ENCODE peak calls at places on chromosomes 12 and 14, in six cellular contexts. V, W, K, Z, A and O are unnamed samples.

GRCh38 chr12:113396828-113397496 is 6.7 kb downstream of the SDS start:
- DNase-seq in V (no peak), W (no peak), K (no peak), Z (no peak), A (no peak), O (no peak)

GRCh38 chr12:62910549-62911169 is 24.3 kb downstream of the PPM1H start:
- DNase-seq in V (no peak), W (no peak), K (peak), Z (no peak), A (peak), O (no peak)

GRCh38 chr14:70177092-70177491 is 11.7 kb downstream of the SLC8A3 start:
- DNase-seq in V (no peak), W (no peak), K (no peak), Z (no peak), A (no peak), O (no peak)

GRCh38 chr12:24408305-24408704 is 458.8 kb upstream of the SOX5 start:
- DNase-seq in V (no peak), W (no peak), K (no peak), Z (no peak), A (no peak), O (no peak)

GRCh38 chr12:132827763-132828703 is 636 bp downstream of the GOLGA3 start:
- DNase-seq in V (peak), W (peak), K (peak), Z (peak), A (peak), O (peak)

GRCh38 chr14:51783765-51784164 is 76.6 kb upstream of the GNG2 start:
- DNase-seq in V (no peak), W (no peak), K (no peak), Z (no peak), A (no peak), O (no peak)

GRCh38 chr12:47903927-47904646 is 707 bp downstream of the VDR start:
- DNase-seq in V (peak), W (peak), K (peak), Z (no peak), A (peak), O (no peak)

GRCh38 chr14:71626281-71626835 is 305.9 kb upstream of the RGS6 start:
- DNase-seq in V (no peak), W (no peak), K (no peak), Z (no peak), A (no peak), O (no peak)

GRCh38 chr12:13670249-13670648 is 311.2 kb downstream of the GRIN2B start:
- DNase-seq in V (no peak), W (no peak), K (no peak), Z (no peak), A (no peak), O (no peak)

GRCh38 chr12:116697305-116698130 is 40.4 kb downstream of the SPRING1 start:
- DNase-seq in V (peak), W (peak), K (peak), Z (peak), A (peak), O (no peak)

GRCh38 chr14:21917699-21918436 is 244.2 kb upstream of the OR4E1 start:
- DNase-seq in V (peak), W (peak), K (peak), Z (peak), A (peak), O (no peak)

GRCh38 chr14:70888681-70889175 is 18.5 kb upstream of the PCNX1 start:
- DNase-seq in V (no peak), W (no peak), K (no peak), Z (no peak), A (no peak), O (no peak)

GRCh38 chr12:131045705-131046460 is 92.2 kb downstream of the ADGRD1 start:
- DNase-seq in V (no peak), W (no peak), K (no peak), Z (no peak), A (no peak), O (no peak)

GRCh38 chr12:15682826-15683225 is 106.4 kb downstream of the EPS8 start:
- DNase-seq in V (peak), W (no peak), K (no peak), Z (no peak), A (no peak), O (no peak)

GRCh38 chr12:109462868-109463692 is 14.0 kb downstream of the KCTD10 start:
- DNase-seq in V (peak), W (peak), K (no peak), Z (peak), A (peak), O (peak)

GRCh38 chr14:103185051-103186027 is 62.1 kb downstream of the TNFAIP2 start:
- DNase-seq in V (peak), W (no peak), K (no peak), Z (peak), A (no peak), O (no peak)

GRCh38 chr12:70367268-70368141 is 1.4 kb downstream of the KCNMB4 start:
- DNase-seq in V (no peak), W (no peak), K (no peak), Z (no peak), A (no peak), O (no peak)

GRCh38 chr12:53098354-53098981 is 1.0 kb downstream of the IGFBP6 start:
- DNase-seq in V (peak), W (no peak), K (peak), Z (no peak), A (peak), O (peak)

GRCh38 chr12:120489018-120489417 is 6.9 kb upstream of the DYNLL1 start:
- DNase-seq in V (no peak), W (no peak), K (no peak), Z (no peak), A (no peak), O (no peak)

GRCh38 chr14:99057684-99058083 is 214.3 kb downstream of the BCL11B start:
- DNase-seq in V (no peak), W (no peak), K (no peak), Z (no peak), A (no peak), O (no peak)

GRCh38 chr12:75812341-75813018 is 219.1 kb downstream of the PHLDA1 start:
- DNase-seq in V (no peak), W (no peak), K (no peak), Z (no peak), A (no peak), O (no peak)

GRCh38 chr12:12201274-12201758 is 65.5 kb downstream of the LRP6 start:
- DNase-seq in V (no peak), W (no peak), K (peak), Z (no peak), A (no peak), O (no peak)

GRCh38 chr12:114694436-114695304 is 10.7 kb upstream of the TBX3 start:
- DNase-seq in V (no peak), W (no peak), K (no peak), Z (no peak), A (no peak), O (no peak)

GRCh38 chr12:88544991-88545684 is 35.1 kb downstream of the KITLG start:
- DNase-seq in V (no peak), W (no peak), K (no peak), Z (no peak), A (no peak), O (no peak)

GRCh38 chr12:132942611-132943010 is 13.5 kb downstream of the ZNF605 start:
- DNase-seq in V (no peak), W (no peak), K (no peak), Z (no peak), A (no peak), O (no peak)

GRCh38 chr12:75378354-75378753 is 12.5 kb upstream of the GLIPR1L2 start:
- DNase-seq in V (no peak), W (no peak), K (no peak), Z (no peak), A (no peak), O (no peak)

GRCh38 chr12:13941258-13942249 is 39.8 kb downstream of the GRIN2B start:
- DNase-seq in V (peak), W (peak), K (peak), Z (peak), A (peak), O (no peak)

GRCh38 chr12:116982721-116983502 is 72.2 kb downstream of the FBXW8 start:
- DNase-seq in V (no peak), W (no peak), K (no peak), Z (no peak), A (no peak), O (no peak)

GRCh38 chr14:61569308-61569707 is 126.0 kb upstream of the HIF1A start:
- DNase-seq in V (no peak), W (no peak), K (no peak), Z (no peak), A (no peak), O (no peak)

GRCh38 chr14:61569783-61570182 is 125.5 kb upstream of the HIF1A start:
- DNase-seq in V (no peak), W (peak), K (no peak), Z (peak), A (peak), O (no peak)

GRCh38 chr14:61566537-61567225 is 128.6 kb upstream of the HIF1A start:
- DNase-seq in V (no peak), W (no peak), K (no peak), Z (no peak), A (no peak), O (no peak)

GRCh38 chr14:61568572-61569011 is 126.7 kb upstream of the HIF1A start:
- DNase-seq in V (no peak), W (peak), K (no peak), Z (no peak), A (peak), O (no peak)

DNA sequence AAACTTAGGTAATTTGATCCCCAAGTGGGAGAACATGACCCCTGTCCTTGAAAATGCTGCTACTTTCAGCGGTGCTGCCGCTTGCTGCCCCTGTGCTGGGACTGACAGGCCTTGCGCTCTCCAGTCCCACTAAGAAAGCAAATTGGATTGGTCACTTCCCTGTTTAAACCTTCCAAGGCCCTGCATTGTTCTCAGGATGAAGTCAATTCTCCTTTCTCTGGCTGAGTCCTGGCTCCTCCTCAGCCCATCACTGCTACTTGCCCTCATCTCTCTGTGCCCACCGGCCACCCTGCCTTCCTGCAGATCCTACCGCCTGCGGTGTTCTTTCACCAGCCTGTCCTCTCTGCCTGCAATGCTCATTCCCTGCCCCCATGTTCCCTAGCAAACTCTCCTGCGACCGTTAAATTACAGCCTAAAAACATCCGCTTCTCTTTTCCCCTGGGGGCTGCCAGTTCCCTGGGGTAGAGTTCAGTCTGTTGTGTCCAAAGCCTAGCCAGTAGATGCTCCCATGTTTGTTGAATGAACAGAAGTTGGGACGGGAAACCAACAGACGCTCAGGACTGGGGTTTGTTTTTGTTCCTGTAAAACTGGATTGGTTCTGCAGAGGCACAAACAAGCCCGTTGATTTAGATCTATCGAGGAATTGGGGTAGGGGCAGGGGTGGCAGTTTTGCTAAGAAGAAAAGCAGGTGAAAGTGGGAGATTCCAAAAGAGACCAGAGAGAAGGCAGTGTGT is 127.3 kb upstream of the HIF1A start:
- DNase-seq in V (no peak), W (no peak), K (no peak), Z (no peak), A (no peak), O (no peak)
- TF ChIP-seq POLR2A in V (no peak), W (no peak), K (no peak), Z (no peak), A (no peak), O (no peak)

GRCh38 chr14:64971452-64971889 is 665 bp downstream of the RAB15 start:
- DNase-seq in V (no peak), W (no peak), K (no peak), Z (no peak), A (no peak), O (no peak)
- TF ChIP-seq EP300 in V (no peak), W (no peak), K (no peak), Z (no peak), A (no peak), O (no peak)

GRCh38 chr12:93215290-93215678 is 162.4 kb upstream of the NUDT4 start:
- DNase-seq in V (no peak), W (no peak), K (no peak), Z (peak), A (no peak), O (no peak)
- TF ChIP-seq POLR2A in V (no peak), W (no peak), K (no peak), Z (no peak), A (no peak), O (no peak)

DNA sequence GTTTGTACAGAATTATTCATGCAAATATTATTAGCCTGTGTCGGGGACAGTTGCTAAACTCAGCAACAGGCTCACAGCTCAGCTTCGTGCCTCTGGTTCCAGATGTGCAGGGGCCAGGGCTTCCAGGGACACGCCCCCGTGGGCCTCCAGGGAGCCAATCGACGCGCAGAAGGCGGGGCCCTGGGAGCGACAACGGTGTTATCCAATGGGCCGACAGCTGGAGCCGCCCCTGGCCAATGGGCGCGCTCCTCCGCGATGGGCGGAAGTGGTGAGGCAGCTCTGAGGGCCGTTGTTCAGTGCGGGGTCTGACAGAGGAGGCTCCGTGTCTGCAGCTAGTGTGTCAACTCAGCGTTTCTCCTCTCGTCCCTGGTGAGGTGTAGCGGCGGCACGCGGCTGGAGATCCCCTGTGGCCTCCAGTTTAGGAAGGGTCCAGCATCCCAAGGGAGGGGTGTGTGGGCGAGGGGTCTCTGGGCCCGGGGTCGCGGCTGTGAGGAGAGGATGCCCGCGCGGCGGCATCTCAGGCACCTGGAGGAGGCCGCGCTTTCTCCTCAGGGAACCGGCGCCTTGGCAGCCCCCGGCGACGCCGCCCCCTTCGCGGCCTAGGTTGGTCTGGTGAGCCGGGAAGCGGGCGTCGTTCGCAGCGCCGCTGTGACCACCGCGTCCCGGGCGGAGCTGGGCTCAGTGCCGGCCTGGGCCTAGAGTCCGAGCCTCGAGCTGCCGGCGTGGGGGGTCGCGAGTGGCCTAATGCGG is at the start of gene TRAFD1:
- DNase-seq in V (peak), W (peak), K (peak), Z (peak), A (peak), O (peak)
- TF ChIP-seq EP300 in V (no peak), W (no peak), K (no peak), Z (no peak), A (no peak), O (no peak)

GRCh38 chr12:50167026-50167742 is at the start of gene CERS5:
- DNase-seq in V (peak), W (peak), K (peak), Z (peak), A (peak), O (peak)
- TF ChIP-seq POLR2A in V (peak), W (no peak), K (peak), Z (peak), A (no peak), O (peak)

DNA sequence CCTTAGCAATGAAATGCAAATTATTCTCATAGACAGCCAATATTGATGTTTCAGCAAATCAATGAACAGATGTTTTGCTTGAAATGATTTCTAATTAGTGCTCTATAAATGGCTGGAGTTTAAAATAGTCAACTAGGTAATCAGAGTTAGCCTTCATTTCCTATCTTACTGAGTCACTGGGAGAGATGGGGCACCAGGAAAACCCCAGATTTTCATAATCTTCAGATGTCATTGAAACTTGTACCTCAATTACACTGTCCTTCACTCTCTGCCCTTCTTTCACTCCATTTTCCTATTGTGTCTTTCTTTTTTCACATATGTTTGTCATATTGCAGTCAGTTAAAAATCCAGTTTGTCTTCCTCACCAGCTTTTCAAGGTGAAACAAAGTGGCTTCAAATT is 92.7 kb downstream of the C12orf75 start:
- DNase-seq in V (no peak), W (no peak), K (no peak), Z (no peak), A (no peak), O (no peak)
- TF ChIP-seq EP300 in V (no peak), W (no peak), K (no peak), Z (no peak), A (no peak), O (no peak)

GRCh38 chr14:75522224-75522764 is at the start of gene BATF:
- DNase-seq in V (no peak), W (peak), K (no peak), Z (no peak), A (peak), O (no peak)
- TF ChIP-seq POLR2A in V (no peak), W (no peak), K (no peak), Z (no peak), A (no peak), O (no peak)